ENCODE peak calls at places on chromosome 19, in five cellular contexts. A, H, F, E and L are unnamed samples.

GRCh38 chr19:33616346-33616745 is 5.4 kb upstream of the CHST8 start:
- DNase-seq in A (no peak), H (no peak), F (no peak), E (no peak), L (no peak)

GRCh38 chr19:34214040-34214439 is 40.3 kb upstream of the GARRE1 start:
- DNase-seq in A (no peak), H (no peak), F (no peak), E (no peak), L (no peak)

GRCh38 chr19:53109527-53109926 is 6.3 kb upstream of the ZNF160 start:
- DNase-seq in A (no peak), H (no peak), F (no peak), E (no peak), L (no peak)

GRCh38 chr19:10395436-10395835 is 7.9 kb downstream of the CDC37 start:
- DNase-seq in A (no peak), H (no peak), F (no peak), E (no peak), L (no peak)

GRCh38 chr19:12701596-12702282 is 5.3 kb upstream of the FBXW9 start:
- DNase-seq in A (no peak), H (no peak), F (no peak), E (no peak), L (no peak)

GRCh38 chr19:13024958-13025653 is 29.8 kb downstream of the NFIX start:
- DNase-seq in A (no peak), H (peak; percentile 58), F (peak; percentile 71), E (no peak), L (no peak)

GRCh38 chr19:33734913-33735312 is 61.8 kb upstream of the KCTD15 start:
- DNase-seq in A (no peak), H (no peak), F (no peak), E (no peak), L (peak; percentile 56)

GRCh38 chr19:48815870-48816501 is 5.2 kb upstream of the BCAT2 start:
- DNase-seq in A (peak; percentile 6), H (no peak), F (peak; percentile 69), E (no peak), L (no peak)

GRCh38 chr19:14023404-14024235 is 4.3 kb upstream of the RLN3 start:
- DNase-seq in A (peak; percentile 25), H (no peak), F (peak; percentile 36), E (peak; percentile 30), L (peak; percentile 80)

GRCh38 chr19:13154241-13154778 is 4.1 kb downstream of the IER2 start:
- DNase-seq in A (peak; percentile 92), H (peak; percentile 91), F (peak; percentile 95), E (peak; percentile 98), L (peak; percentile 99)

GRCh38 chr19:50943074-50943828 is 9.6 kb downstream of the KLK5 start:
- DNase-seq in A (no peak), H (no peak), F (no peak), E (no peak), L (peak; percentile 69)

DNA sequence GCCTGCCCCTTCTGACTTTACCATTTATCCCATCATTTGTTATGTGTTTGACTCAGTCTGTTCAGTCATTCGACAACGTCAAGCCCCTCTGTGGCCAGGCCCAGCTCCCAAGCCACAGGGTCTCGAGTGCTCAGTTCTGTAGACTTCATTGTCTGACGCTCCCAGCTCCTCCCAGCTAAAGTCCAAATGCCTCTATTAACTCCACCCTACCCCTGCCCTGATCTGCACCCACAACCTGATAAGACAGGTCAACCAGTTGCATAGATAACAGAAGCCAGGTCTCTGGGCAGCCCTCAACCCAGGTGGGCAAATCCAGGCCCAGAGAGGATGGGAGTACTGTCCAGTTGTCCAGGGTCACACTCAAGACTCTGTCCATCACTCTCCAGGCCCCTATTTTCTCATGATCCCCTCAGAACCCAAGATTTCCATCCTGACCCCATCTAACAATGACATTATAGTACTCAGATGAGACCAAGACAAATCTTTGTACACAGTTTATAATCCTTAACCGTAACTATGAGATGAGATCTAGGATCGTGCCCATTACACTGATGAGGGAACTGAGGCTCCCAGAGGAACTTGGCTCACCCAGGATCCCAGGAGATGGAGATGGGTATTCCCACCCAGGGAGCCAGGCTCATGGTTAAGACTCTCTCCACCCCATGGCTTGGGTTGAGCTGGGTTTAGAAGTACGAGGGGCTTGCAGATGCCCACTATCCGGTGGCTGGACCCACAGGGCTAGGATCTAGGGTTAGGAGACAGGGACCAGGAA is 1.1 kb downstream of the TM6SF2 start:
- DNase-seq in A (no peak), H (no peak), F (no peak), E (no peak), L (no peak)
- H3K4me3 ChIP-seq in A (peak overlapping the region; percentile 46), H (no peak overlapping the region), F (no peak overlapping the region), E (no peak overlapping the region), L (no peak overlapping the region)

GRCh38 chr19:36674201-36674600 is 7.6 kb upstream of the ZNF461 start:
- DNase-seq in A (no peak), H (no peak), F (no peak), E (no peak), L (no peak)

DNA sequence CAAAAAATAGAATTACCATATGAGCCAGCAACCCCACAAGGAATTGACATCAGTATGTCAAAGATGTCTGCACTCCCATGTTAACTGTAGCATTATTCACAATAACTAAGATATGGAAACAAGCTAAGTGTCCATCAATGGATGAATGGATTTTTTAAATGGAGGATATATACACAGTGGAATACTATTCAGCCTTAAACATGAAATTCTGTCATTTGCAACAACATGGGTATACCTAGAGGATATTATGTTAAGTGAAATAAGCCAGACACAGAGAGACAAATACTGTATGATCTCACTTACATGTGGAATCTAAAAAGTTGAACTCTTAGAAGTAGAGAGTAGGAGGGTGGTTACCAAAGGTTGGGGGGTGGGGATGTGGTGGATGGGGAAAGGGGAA is 8.0 kb upstream of the ZNF567 start:
- DNase-seq in A (no peak), H (no peak), F (no peak), E (no peak), L (no peak)
- H3K9me3 ChIP-seq in A (no peaks in the 10 kb centered on the region), H (no peaks in the 10 kb centered on the region), F (no peaks in the 10 kb centered on the region), E (no peaks in the 10 kb centered on the region), L (peaks cover 15% of the 10 kb centered on the region)

DNA sequence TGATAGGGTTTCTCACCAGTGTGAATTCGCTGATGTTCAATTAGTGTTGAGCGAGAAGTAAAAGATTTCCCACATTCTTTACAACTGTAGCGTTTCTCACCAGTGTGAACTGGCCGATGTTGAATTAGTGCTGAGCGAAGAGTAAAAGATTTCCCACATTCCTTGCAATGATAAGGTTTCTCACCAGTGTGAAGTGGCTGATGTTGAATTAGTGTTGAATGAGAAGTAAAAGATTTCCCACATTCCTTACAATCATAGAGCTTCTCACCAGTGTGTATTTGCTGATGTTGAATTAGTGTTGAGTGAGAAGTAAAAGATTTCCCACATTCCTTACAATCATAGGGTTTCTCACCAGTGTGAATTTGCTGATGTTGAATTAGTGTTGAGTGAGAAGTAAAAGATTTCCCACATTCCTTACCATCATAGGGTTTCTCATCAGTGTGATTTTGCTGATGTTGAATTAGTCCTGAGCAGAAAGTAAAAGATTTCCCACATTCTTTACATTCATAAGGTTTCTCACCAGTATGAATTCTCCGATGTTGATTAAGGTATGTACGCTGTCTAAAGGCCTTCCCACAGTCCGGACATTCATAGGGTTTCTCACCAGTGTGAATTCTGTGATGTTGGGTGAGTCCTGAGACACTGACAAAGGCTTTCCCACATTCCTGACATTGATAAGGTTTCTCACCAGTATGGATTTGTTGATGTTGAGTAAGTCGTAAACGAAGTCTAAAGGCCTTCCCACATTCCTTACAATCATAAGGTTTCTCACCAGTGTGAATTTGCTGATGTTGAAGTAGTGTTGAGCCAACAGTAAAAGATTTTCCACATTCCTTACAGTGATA is 24.0 kb downstream of the ZNF850 start:
- DNase-seq in A (no peak), H (no peak), F (no peak), E (no peak), L (no peak)
- H3K36me3 ChIP-seq in A (peaks cover 62% of the 10 kb centered on the region), H (peaks cover 2% of the 10 kb centered on the region), F (peaks cover 25% of the 10 kb centered on the region), E (no peaks in the 10 kb centered on the region), L (peaks cover 2% of the 10 kb centered on the region)

GRCh38 chr19:42088471-42089190 is 12.7 kb downstream of the ZNF574 start:
- DNase-seq in A (peak; percentile 78), H (no peak), F (no peak), E (no peak), L (peak; percentile 77)
- H3K4me3 ChIP-seq in A (peak overlapping the region; percentile 45), H (no peak overlapping the region), F (no peak overlapping the region), E (no peak overlapping the region), L (peak overlapping the region; percentile 39)

GRCh38 chr19:16334421-16334820 is 9.8 kb downstream of the KLF2 start:
- DNase-seq in A (no peak), H (no peak), F (no peak), E (no peak), L (no peak)

GRCh38 chr19:16338470-16339360 is 14.1 kb downstream of the KLF2 start:
- DNase-seq in A (peak; percentile 98), H (peak; percentile 54), F (no peak), E (no peak), L (peak; percentile 94)

GRCh38 chr19:16335226-16335625 is 10.6 kb downstream of the KLF2 start:
- DNase-seq in A (no peak), H (no peak), F (no peak), E (no peak), L (no peak)

GRCh38 chr19:16337809-16338469 is 13.3 kb downstream of the KLF2 start:
- DNase-seq in A (no peak), H (no peak), F (no peak), E (no peak), L (peak; percentile 37)

DNA sequence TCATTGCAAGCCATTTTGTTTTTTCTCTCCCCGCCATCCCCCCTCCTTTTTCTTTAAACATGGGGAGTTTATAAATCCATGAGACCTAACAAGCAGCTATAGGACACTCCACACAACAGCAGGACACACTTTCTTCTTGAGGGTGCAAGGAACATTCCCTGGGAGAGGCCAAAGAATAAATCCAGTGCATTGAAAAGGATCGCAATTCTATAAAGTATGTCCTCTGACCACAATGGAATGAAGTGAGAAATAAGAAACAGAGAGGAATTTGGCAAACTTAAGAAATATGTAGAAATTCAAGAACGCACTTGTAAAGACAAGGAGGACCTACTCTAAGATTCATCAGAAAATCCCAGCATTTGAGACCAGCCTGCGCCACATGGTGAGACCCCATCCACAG is 11.9 kb downstream of the KLF2 start:
- DNase-seq in A (peak; percentile 80), H (no peak), F (no peak), E (no peak), L (no peak)
- H3K9me3 ChIP-seq in A (no peaks in the 10 kb centered on the region), H (no peaks in the 10 kb centered on the region), F (no peaks in the 10 kb centered on the region), E (no peaks in the 10 kb centered on the region), L (no peaks in the 10 kb centered on the region)

DNA sequence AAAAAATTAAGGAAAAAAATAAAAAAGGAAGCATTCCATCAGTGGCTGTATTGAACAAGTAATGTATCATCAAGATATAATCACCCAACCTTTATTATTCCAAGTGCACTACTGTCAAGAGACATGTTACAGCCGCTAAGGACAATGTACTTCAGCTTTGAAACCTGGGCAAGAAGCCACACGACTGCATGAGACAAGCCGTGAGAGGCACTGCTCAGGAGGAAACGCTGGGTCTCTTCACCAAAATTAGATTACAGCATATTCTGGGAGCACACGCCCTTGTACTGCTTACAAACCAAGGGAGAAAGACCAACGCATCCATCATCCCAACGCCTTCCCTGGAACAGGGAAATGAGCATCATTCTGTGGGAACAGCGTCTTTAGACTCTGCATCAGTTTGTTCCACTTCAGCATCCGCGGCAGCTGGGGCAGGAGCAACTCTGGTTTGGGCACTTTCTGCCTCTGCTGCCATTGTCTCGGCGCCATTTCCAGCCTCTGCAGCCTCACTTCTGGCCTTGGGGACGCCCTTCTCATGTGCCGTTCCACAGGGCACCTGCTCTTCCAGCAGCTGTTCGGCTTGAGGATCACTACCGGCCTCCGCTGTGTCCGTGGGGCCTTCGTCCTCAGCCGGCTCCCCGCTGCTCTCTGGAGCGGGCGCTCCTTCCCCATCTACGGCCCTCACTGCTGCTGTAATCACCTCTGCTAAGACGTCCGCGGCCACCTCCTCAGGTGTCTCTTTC is 22.4 kb upstream of the BRD4 start:
- DNase-seq in A (no peak), H (no peak), F (no peak), E (no peak), L (no peak)
- H3K36me3 ChIP-seq in A (peaks cover 31% of the 10 kb centered on the region), H (no peaks in the 10 kb centered on the region), F (peaks cover 42% of the 10 kb centered on the region), E (no peaks in the 10 kb centered on the region), L (peaks cover 80% of the 10 kb centered on the region)